ENCODE peak calls at places on chromosomes 1 and 21, in five cellular contexts. One of them, this sample, is unnamed.

GRCh38 chr1:38013027-38013588 is 574 bp downstream of the UTP11 start:
- DNase-seq in heart left ventricle: no peak
- DNase-seq in tibial nerve: no peak
- DNase-seq in Peyer's patch: no peak
- DNase-seq in stomach: no peak
- DNase-seq in this sample: no peak

GRCh38 chr1:8455700-8456305 is 137.9 kb downstream of the SLC45A1 start:
- DNase-seq in tibial nerve: no peak
- DNase-seq in Peyer's patch: no peak
- DNase-seq in heart left ventricle: no peak
- DNase-seq in stomach: no peak
- DNase-seq in this sample: peak; percentile 72

GRCh38 chr1:24769656-24770651 is 24.7 kb downstream of the CLIC4 start:
- DNase-seq in stomach: no peak
- DNase-seq in tibial nerve: no peak
- DNase-seq in heart left ventricle: no peak
- DNase-seq in Peyer's patch: no peak
- DNase-seq in this sample: no peak

GRCh38 chr1:100952104-100952745 is 56.3 kb downstream of the SLC30A7 start:
- DNase-seq in stomach: no peak
- DNase-seq in tibial nerve: no peak
- DNase-seq in Peyer's patch: no peak
- DNase-seq in heart left ventricle: no peak
- DNase-seq in this sample: no peak

GRCh38 chr1:29383972-29384371 is 147.7 kb downstream of the PTPRU start:
- DNase-seq in Peyer's patch: no peak
- DNase-seq in tibial nerve: no peak
- DNase-seq in heart left ventricle: no peak
- DNase-seq in stomach: no peak
- DNase-seq in this sample: no peak

GRCh38 chr1:12656575-12656974 is 12.7 kb downstream of the AADACL4 start:
- DNase-seq in heart left ventricle: no peak
- DNase-seq in tibial nerve: no peak
- DNase-seq in Peyer's patch: no peak
- DNase-seq in stomach: no peak
- DNase-seq in this sample: no peak

GRCh38 chr1:154848983-154849382 is 21.1 kb downstream of the KCNN3 start:
- DNase-seq in Peyer's patch: no peak
- DNase-seq in stomach: no peak
- DNase-seq in heart left ventricle: no peak
- DNase-seq in tibial nerve: no peak
- DNase-seq in this sample: no peak

GRCh38 chr1:36343651-36344394 is 20.4 kb upstream of the EVA1B start:
- DNase-seq in heart left ventricle: no peak
- DNase-seq in Peyer's patch: no peak
- DNase-seq in stomach: no peak
- DNase-seq in tibial nerve: no peak
- DNase-seq in this sample: peak; percentile 24

GRCh38 chr1:92327794-92328193 is 28.9 kb downstream of the RPAP2 start:
- DNase-seq in tibial nerve: no peak
- DNase-seq in stomach: no peak
- DNase-seq in heart left ventricle: no peak
- DNase-seq in Peyer's patch: no peak
- DNase-seq in this sample: no peak

GRCh38 chr1:14254184-14254583 is 344.3 kb upstream of the KAZN start:
- DNase-seq in tibial nerve: no peak
- DNase-seq in Peyer's patch: no peak
- DNase-seq in heart left ventricle: no peak
- DNase-seq in stomach: no peak
- DNase-seq in this sample: no peak

GRCh38 chr1:119603695-119604094 is 44.4 kb downstream of the ZNF697 start:
- DNase-seq in tibial nerve: no peak
- DNase-seq in stomach: no peak
- DNase-seq in heart left ventricle: no peak
- DNase-seq in Peyer's patch: no peak
- DNase-seq in this sample: no peak

GRCh38 chr1:62433861-62434611 is 2.8 kb upstream of the USP1 start:
- DNase-seq in heart left ventricle: no peak
- DNase-seq in tibial nerve: no peak
- DNase-seq in Peyer's patch: no peak
- DNase-seq in stomach: no peak
- DNase-seq in this sample: no peak

GRCh38 chr1:203274603-203275381 is 30.5 kb upstream of the BTG2 start:
- DNase-seq in tibial nerve: peak; percentile 89
- DNase-seq in heart left ventricle: peak; percentile 71
- DNase-seq in stomach: no peak
- DNase-seq in Peyer's patch: peak; percentile 29
- DNase-seq in this sample: peak; percentile 71

GRCh38 chr1:197268012-197268411 is at the start of gene CRB1:
- DNase-seq in stomach: no peak
- DNase-seq in heart left ventricle: no peak
- DNase-seq in Peyer's patch: no peak
- DNase-seq in tibial nerve: no peak
- DNase-seq in this sample: no peak

GRCh38 chr1:15261155-15262002 is 14.4 kb downstream of the FHAD1 start:
- DNase-seq in heart left ventricle: peak; percentile 67
- DNase-seq in tibial nerve: peak; percentile 43
- DNase-seq in Peyer's patch: no peak
- DNase-seq in stomach: peak; percentile 38
- DNase-seq in this sample: no peak

GRCh38 chr1:60073605-60074278 is at the start of gene C1orf87:
- DNase-seq in stomach: no peak
- DNase-seq in Peyer's patch: no peak
- DNase-seq in heart left ventricle: no peak
- DNase-seq in tibial nerve: no peak
- DNase-seq in this sample: peak; percentile 4

GRCh38 chr1:243739335-243740003 is 110.6 kb downstream of the AKT3 start:
- DNase-seq in Peyer's patch: no peak
- DNase-seq in tibial nerve: no peak
- DNase-seq in stomach: no peak
- DNase-seq in heart left ventricle: no peak
- DNase-seq in this sample: no peak

GRCh38 chr1:41811978-41812852 is 106.5 kb downstream of the HIVEP3 start:
- DNase-seq in stomach: peak; percentile 70
- DNase-seq in tibial nerve: peak; percentile 22
- DNase-seq in Peyer's patch: no peak
- DNase-seq in heart left ventricle: peak; percentile 78
- DNase-seq in this sample: peak; percentile 50

GRCh38 chr1:37031871-37032270 is 2.4 kb downstream of the GRIK3 start:
- DNase-seq in heart left ventricle: no peak
- DNase-seq in tibial nerve: no peak
- DNase-seq in Peyer's patch: no peak
- DNase-seq in stomach: no peak
- DNase-seq in this sample: no peak

GRCh38 chr1:106676021-106676420 is 380.5 kb upstream of the PRMT6 start:
- DNase-seq in heart left ventricle: no peak
- DNase-seq in tibial nerve: no peak
- DNase-seq in stomach: no peak
- DNase-seq in Peyer's patch: no peak
- DNase-seq in this sample: no peak

GRCh38 chr1:29120955-29121485 is 2.7 kb downstream of the TMEM200B start:
- DNase-seq in stomach: peak; percentile 43
- DNase-seq in Peyer's patch: peak; percentile 47
- DNase-seq in heart left ventricle: no peak
- DNase-seq in tibial nerve: no peak
- DNase-seq in this sample: peak; percentile 23

GRCh38 chr1:199447906-199448305 is 579.6 kb upstream of the NR5A2 start:
- DNase-seq in heart left ventricle: no peak
- DNase-seq in Peyer's patch: no peak
- DNase-seq in stomach: no peak
- DNase-seq in tibial nerve: no peak
- DNase-seq in this sample: no peak

GRCh38 chr1:6953874-6954502 is 168.7 kb downstream of the CAMTA1 start:
- DNase-seq in stomach: no peak
- DNase-seq in heart left ventricle: no peak
- DNase-seq in tibial nerve: no peak
- DNase-seq in Peyer's patch: no peak
- DNase-seq in this sample: no peak

GRCh38 chr1:148264374-148265276 is 112.5 kb upstream of the NBPF11 start:
- DNase-seq in heart left ventricle: peak; percentile 21
- DNase-seq in tibial nerve: no peak
- DNase-seq in Peyer's patch: no peak
- DNase-seq in stomach: no peak
- DNase-seq in this sample: peak; percentile 9

GRCh38 chr21:41109174-41109573 is 58.8 kb upstream of the BACE2 start:
- DNase-seq in stomach: no peak
- DNase-seq in Peyer's patch: no peak
- DNase-seq in tibial nerve: no peak
- DNase-seq in heart left ventricle: no peak
- DNase-seq in this sample: no peak

GRCh38 chr21:41107602-41108001 is 60.4 kb upstream of the BACE2 start:
- DNase-seq in heart left ventricle: no peak
- DNase-seq in Peyer's patch: no peak
- DNase-seq in tibial nerve: no peak
- DNase-seq in stomach: no peak
- DNase-seq in this sample: no peak

GRCh38 chr21:41111681-41112080 is 56.3 kb upstream of the BACE2 start:
- DNase-seq in Peyer's patch: no peak
- DNase-seq in tibial nerve: no peak
- DNase-seq in heart left ventricle: no peak
- DNase-seq in stomach: no peak
- DNase-seq in this sample: no peak

GRCh38 chr21:41110664-41111063 is 57.3 kb upstream of the BACE2 start:
- DNase-seq in heart left ventricle: no peak
- DNase-seq in Peyer's patch: no peak
- DNase-seq in tibial nerve: no peak
- DNase-seq in stomach: no peak
- DNase-seq in this sample: no peak

GRCh38 chr21:41112740-41113692 is 54.9 kb upstream of the BACE2 start:
- DNase-seq in tibial nerve: no peak
- DNase-seq in Peyer's patch: no peak
- DNase-seq in stomach: no peak
- DNase-seq in heart left ventricle: no peak
- DNase-seq in this sample: peak; percentile 24
- H3K4me3 ChIP-seq in tibial nerve: peak overlapping the region; percentile 10
- H3K4me3 ChIP-seq in Peyer's patch: no peak overlapping the region
- H3K4me3 ChIP-seq in stomach: peak overlapping the region; percentile 3
- H3K4me3 ChIP-seq in heart left ventricle: no peak overlapping the region
- H3K4me3 ChIP-seq in this sample: no peak overlapping the region

GRCh38 chr1:84996846-84997666 is at the start of gene MCOLN2:
- DNase-seq in stomach: peak; percentile 34
- DNase-seq in tibial nerve: no peak
- DNase-seq in Peyer's patch: peak; percentile 62
- DNase-seq in heart left ventricle: peak; percentile 46
- DNase-seq in this sample: peak; percentile 32
- TF ChIP-seq POLR2A in stomach: no peak
- TF ChIP-seq POLR2A in tibial nerve: no peak
- TF ChIP-seq POLR2A in Peyer's patch: no peak
- TF ChIP-seq POLR2A in heart left ventricle: no peak
- TF ChIP-seq POLR2A in this sample: no peak

DNA sequence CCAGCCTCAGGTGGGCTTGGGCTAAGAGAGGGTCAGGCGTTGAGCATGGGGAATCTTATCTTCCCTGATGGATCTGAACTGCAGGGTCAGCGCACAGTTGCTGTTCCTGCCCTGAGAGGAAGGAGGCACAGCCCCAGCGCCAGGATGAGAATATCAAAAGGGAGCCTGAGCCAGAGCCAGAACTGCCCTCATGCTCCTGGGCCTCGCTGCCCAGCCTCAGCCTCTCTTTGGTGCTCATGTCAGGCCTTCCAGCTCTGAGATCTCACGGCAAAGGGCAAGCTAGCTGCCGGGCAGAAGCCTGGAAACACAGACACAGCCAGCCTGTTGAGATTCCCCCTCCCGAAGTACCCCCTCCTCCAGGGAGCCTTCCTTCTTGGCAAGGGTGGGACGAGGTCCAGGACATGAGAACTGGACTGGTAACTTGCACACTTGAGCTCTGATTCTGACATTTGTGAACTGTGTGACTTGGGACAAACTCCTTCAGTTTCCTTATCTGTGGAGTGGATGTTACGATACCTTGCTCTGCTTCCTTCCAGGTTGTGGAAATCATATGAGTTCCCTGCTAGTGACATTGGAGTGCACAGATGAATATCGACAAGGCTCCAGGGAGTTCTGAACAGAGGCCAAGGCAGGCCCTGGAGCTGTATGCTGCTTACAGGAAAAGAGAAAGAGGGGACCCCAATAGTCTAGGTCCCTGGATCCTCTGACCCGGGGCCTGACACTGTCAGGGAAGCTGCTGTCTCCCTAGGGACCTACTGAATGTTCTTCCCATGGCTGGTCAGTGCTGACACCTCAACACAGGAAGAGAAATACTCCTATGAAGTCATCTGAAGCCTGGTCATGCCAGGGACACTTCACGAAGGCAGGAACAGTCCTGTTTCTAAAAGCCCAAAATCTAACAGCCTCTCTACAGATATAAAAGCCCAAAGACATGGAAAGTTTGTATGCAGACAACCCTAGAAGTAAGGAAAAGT is 1.4 kb upstream of the LAD1 start:
- DNase-seq in tibial nerve: no peak
- DNase-seq in stomach: no peak
- DNase-seq in Peyer's patch: no peak
- DNase-seq in heart left ventricle: no peak
- DNase-seq in this sample: no peak
- H3K27me3 ChIP-seq in tibial nerve: peaks cover 27% of the 10 kb centered on the region
- H3K27me3 ChIP-seq in stomach: no peaks in the 10 kb centered on the region
- H3K27me3 ChIP-seq in Peyer's patch: no peaks in the 10 kb centered on the region
- H3K27me3 ChIP-seq in heart left ventricle: peaks cover 17% of the 10 kb centered on the region
- H3K27me3 ChIP-seq in this sample: no peaks in the 10 kb centered on the region

GRCh38 chr1:98874828-98875227 is 129.8 kb downstream of the PLPPR5 start:
- DNase-seq in heart left ventricle: no peak
- DNase-seq in stomach: no peak
- DNase-seq in tibial nerve: no peak
- DNase-seq in Peyer's patch: no peak
- DNase-seq in this sample: no peak

GRCh38 chr1:98865796-98866195 is 138.9 kb downstream of the PLPPR5 start:
- DNase-seq in Peyer's patch: no peak
- DNase-seq in tibial nerve: no peak
- DNase-seq in stomach: no peak
- DNase-seq in heart left ventricle: no peak
- DNase-seq in this sample: no peak

DNA sequence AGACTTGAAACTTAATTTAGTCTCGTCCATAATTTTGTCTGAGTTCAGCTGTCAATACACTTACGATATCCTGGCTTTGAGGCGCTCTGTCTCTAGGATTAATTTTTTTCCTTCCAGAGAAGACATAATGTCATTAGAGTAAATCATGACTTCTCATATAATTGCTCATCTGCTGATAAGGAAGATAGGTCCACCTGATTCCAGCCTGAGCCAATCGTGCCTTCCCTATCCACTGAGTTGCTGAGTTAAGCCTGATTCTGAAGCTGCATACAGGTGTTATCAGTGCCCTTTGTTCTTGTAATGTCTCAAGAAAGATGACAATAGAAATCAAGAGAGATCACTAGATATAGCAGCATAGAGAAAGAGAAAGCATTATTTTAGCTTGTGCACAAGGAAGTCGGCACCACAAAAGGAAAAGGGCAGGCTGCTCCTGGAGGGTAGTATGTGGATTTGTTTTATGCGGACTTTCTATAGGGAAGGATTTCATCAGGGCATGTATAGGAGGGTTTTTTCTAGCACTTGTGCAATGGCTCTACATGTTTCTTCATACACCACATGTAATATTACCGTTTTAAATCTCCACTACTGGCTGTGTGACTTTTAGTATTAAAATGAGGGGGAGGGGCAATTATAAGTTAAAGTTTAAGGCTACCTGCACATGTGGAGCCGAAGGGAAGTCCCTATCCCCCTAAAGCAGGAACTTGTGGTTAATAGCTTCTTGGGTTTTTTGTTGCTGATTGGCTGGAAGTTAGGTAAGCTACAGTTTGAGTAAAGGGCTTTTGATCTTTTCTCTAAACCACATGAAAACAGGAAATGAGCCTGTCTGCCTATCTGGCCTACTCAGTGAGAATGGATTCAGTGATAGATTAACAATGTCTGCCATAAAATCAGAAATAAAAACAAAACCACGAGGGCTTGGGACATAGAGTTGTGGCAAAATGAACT is 133.4 kb downstream of the PLPPR5 start:
- DNase-seq in tibial nerve: no peak
- DNase-seq in heart left ventricle: no peak
- DNase-seq in stomach: no peak
- DNase-seq in Peyer's patch: peak; percentile 31
- DNase-seq in this sample: no peak
- H3K4me3 ChIP-seq in tibial nerve: no peak overlapping the region
- H3K4me3 ChIP-seq in heart left ventricle: no peak overlapping the region
- H3K4me3 ChIP-seq in stomach: no peak overlapping the region
- H3K4me3 ChIP-seq in Peyer's patch: no peak overlapping the region
- H3K4me3 ChIP-seq in this sample: no peak overlapping the region